ENCODE peak calls at places on chromosomes 7 and 10, in eight cellular contexts. C is EL; G is activated CD4-positive, alpha-beta T cell treated with anti-CD3 and anti-CD28 coated beads, Interleukin-2, amount 50 U/mL, for 24 hours; D is nephron progenitor cell; L is M059J; E is naive B cell; T is heart right ventricle; P is adrenal gland. O is an unnamed sample.

GRCh38 chr10:84825330-84825729 is 496.9 kb downstream of the CCSER2 start:
- DNase-seq in C (peak), G (no peak), D (no peak), L (peak), E (no peak), T (peak), P (no peak), O (no peak)

GRCh38 chr7:102268635-102269034 is 18.0 kb upstream of the SH2B2 start:
- DNase-seq in C (no peak), G (no peak), D (no peak), L (no peak), E (no peak), T (no peak), P (no peak), O (no peak)

GRCh38 chr10:114234132-114234531 is 4.9 kb upstream of the VWA2 start:
- DNase-seq in C (no peak), G (no peak), D (no peak), L (no peak), E (no peak), T (no peak), P (no peak), O (no peak)

GRCh38 chr10:30984563-30985328 is 46.9 kb downstream of the ZNF438 start:
- DNase-seq in C (peak), G (no peak), D (no peak), L (peak), E (no peak), T (no peak), P (no peak), O (no peak)

GRCh38 chr10:6091630-6092029 is 2.8 kb downstream of the RBM17 start:
- DNase-seq in C (no peak), G (no peak), D (no peak), L (no peak), E (no peak), T (peak), P (no peak), O (no peak)

GRCh38 chr10:6811153-6811552 is 231.1 kb upstream of the PRKCQ start:
- DNase-seq in C (no peak), G (no peak), D (no peak), L (no peak), E (no peak), T (no peak), P (no peak), O (no peak)

GRCh38 chr7:33196194-33196593 is 66.8 kb downstream of the BBS9 start:
- DNase-seq in C (no peak), G (no peak), D (no peak), L (no peak), E (no peak), T (no peak), P (no peak), O (no peak)

GRCh38 chr7:24073651-24074420 is 210.2 kb upstream of the NPY start:
- DNase-seq in C (no peak), G (no peak), D (peak), L (no peak), E (no peak), T (no peak), P (no peak), O (no peak)

GRCh38 chr10:102603946-102604345 is 40.3 kb upstream of the TRIM8 start:
- DNase-seq in C (no peak), G (no peak), D (no peak), L (no peak), E (no peak), T (no peak), P (no peak), O (no peak)

GRCh38 chr7:78528964-78529363 is 730.4 kb downstream of the PHTF2 start:
- DNase-seq in C (peak), G (no peak), D (no peak), L (no peak), E (no peak), T (no peak), P (no peak), O (no peak)

GRCh38 chr10:75974080-75974479 is 542.7 kb downstream of the LRMDA start:
- DNase-seq in C (no peak), G (no peak), D (no peak), L (peak), E (no peak), T (no peak), P (no peak), O (no peak)

GRCh38 chr10:48404646-48405045 is 98.2 kb downstream of the MAPK8 start:
- DNase-seq in C (no peak), G (no peak), D (no peak), L (no peak), E (no peak), T (no peak), P (no peak), O (no peak)

GRCh38 chr7:45687721-45688120 is 113.6 kb downstream of the ADCY1 start:
- DNase-seq in C (no peak), G (no peak), D (no peak), L (no peak), E (no peak), T (no peak), P (no peak), O (no peak)

GRCh38 chr10:8036521-8037198 is 17.8 kb upstream of the GATA3 start:
- DNase-seq in C (no peak), G (no peak), D (no peak), L (no peak), E (no peak), T (no peak), P (no peak), O (no peak)

GRCh38 chr10:106387063-106387462 is 777.4 kb downstream of the SORCS1 start:
- DNase-seq in C (peak), G (no peak), D (no peak), L (no peak), E (no peak), T (no peak), P (no peak), O (no peak)

GRCh38 chr10:121558246-121558645 is 40.0 kb downstream of the FGFR2 start:
- DNase-seq in C (no peak), G (no peak), D (no peak), L (no peak), E (no peak), T (no peak), P (no peak), O (no peak)

GRCh38 chr10:28730031-28730778 is 52.9 kb downstream of the BAMBI start:
- DNase-seq in C (no peak), G (no peak), D (no peak), L (no peak), E (no peak), T (no peak), P (no peak), O (no peak)

GRCh38 chr7:44678468-44679179 is 70.0 kb upstream of the ZMIZ2 start:
- DNase-seq in C (peak), G (no peak), D (no peak), L (peak), E (no peak), T (peak), P (peak), O (no peak)

GRCh38 chr7:41096921-41097320 is 606.0 kb downstream of the INHBA start:
- DNase-seq in C (peak), G (no peak), D (no peak), L (peak), E (no peak), T (no peak), P (no peak), O (no peak)

GRCh38 chr7:81111358-81111757 is 192.5 kb upstream of the SEMA3C start:
- DNase-seq in C (peak), G (no peak), D (no peak), L (peak), E (no peak), T (no peak), P (no peak), O (no peak)

GRCh38 chr10:117980216-117980615 is 66.5 kb downstream of the RAB11FIP2 start:
- DNase-seq in C (peak), G (no peak), D (no peak), L (peak), E (no peak), T (no peak), P (no peak), O (no peak)

GRCh38 chr7:49583440-49583839 is 190.0 kb upstream of the VWC2 start:
- DNase-seq in C (no peak), G (no peak), D (no peak), L (no peak), E (no peak), T (no peak), P (no peak), O (no peak)

GRCh38 chr7:1591876-1592275 is 22.0 kb upstream of the PSMG3 start:
- DNase-seq in C (no peak), G (no peak), D (no peak), L (no peak), E (peak), T (no peak), P (no peak), O (no peak)

GRCh38 chr7:36084485-36085091 is 68.5 kb upstream of the EEPD1 start:
- DNase-seq in C (peak), G (no peak), D (peak), L (peak), E (no peak), T (peak), P (no peak), O (no peak)